ENCODE peak calls at places on chromosome 12, in seven cellular contexts. V, C, W, D, T, L and R are unnamed samples.

GRCh38 chr12:19208456-19208855 is 78.9 kb downstream of the PLEKHA5 start:
- DNase-seq in V (no peak), C (no peak), W (no peak), D (no peak), T (no peak), L (no peak), R (no peak)

GRCh38 chr12:73053903-73054302 is 781.7 kb downstream of the TRHDE start:
- DNase-seq in V (no peak), C (no peak), W (no peak), D (no peak), T (no peak), L (no peak), R (no peak)

GRCh38 chr12:5900533-5901255 is 44.4 kb downstream of the ANO2 start:
- DNase-seq in V (no peak), C (no peak), W (no peak), D (no peak), T (no peak), L (no peak), R (no peak)

GRCh38 chr12:6169107-6169440 is 31.1 kb upstream of the CD9 start:
- DNase-seq in V (no peak), C (no peak), W (no peak), D (no peak), T (no peak), L (no peak), R (no peak)

GRCh38 chr12:1633459-1633858 is 4.4 kb downstream of the WNT5B start:
- DNase-seq in V (no peak), C (no peak), W (no peak), D (no peak), T (no peak), L (no peak), R (no peak)

GRCh38 chr12:120534203-120534702 is at the start of gene RNF10:
- DNase-seq in V (peak), C (peak), W (peak), D (peak), T (peak), L (peak), R (peak)

GRCh38 chr12:53199700-53200099 is 7.4 kb downstream of the ITGB7 start:
- DNase-seq in V (no peak), C (no peak), W (no peak), D (no peak), T (no peak), L (no peak), R (no peak)

GRCh38 chr12:89200217-89200616 is 152.1 kb downstream of the DUSP6 start:
- DNase-seq in V (no peak), C (no peak), W (no peak), D (no peak), T (no peak), L (no peak), R (no peak)

GRCh38 chr12:58416211-58416610 is 474.8 kb downstream of the ATP23 start:
- DNase-seq in V (no peak), C (no peak), W (peak), D (peak), T (no peak), L (no peak), R (no peak)

GRCh38 chr12:76337583-76337982 is 10.6 kb downstream of the BBS10 start:
- DNase-seq in V (no peak), C (no peak), W (peak), D (peak), T (no peak), L (no peak), R (no peak)

GRCh38 chr12:68423175-68423574 is 91.0 kb upstream of the MDM1 start:
- DNase-seq in V (no peak), C (no peak), W (no peak), D (no peak), T (no peak), L (no peak), R (no peak)

GRCh38 chr12:85057370-85057963 is 21.3 kb downstream of the LRRIQ1 start:
- DNase-seq in V (no peak), C (peak), W (no peak), D (peak), T (peak), L (peak), R (peak)

GRCh38 chr12:1793426-1794210 is 26.7 kb upstream of the LRTM2 start:
- DNase-seq in V (no peak), C (no peak), W (no peak), D (no peak), T (peak), L (no peak), R (no peak)

GRCh38 chr12:129193263-129193871 is 340.1 kb downstream of the GLT1D1 start:
- DNase-seq in V (no peak), C (peak), W (no peak), D (no peak), T (no peak), L (peak), R (peak)

GRCh38 chr12:70744133-70744532 is 106.9 kb upstream of the PTPRB start:
- DNase-seq in V (no peak), C (no peak), W (no peak), D (no peak), T (no peak), L (no peak), R (no peak)

GRCh38 chr12:124428136-124428791 is 133.4 kb downstream of the RFLNA start:
- DNase-seq in V (no peak), C (no peak), W (peak), D (peak), T (no peak), L (peak), R (no peak)

GRCh38 chr12:98243190-98243589 is 272.2 kb upstream of the TMPO start:
- DNase-seq in V (no peak), C (no peak), W (no peak), D (no peak), T (no peak), L (no peak), R (no peak)

GRCh38 chr12:57340104-57340503 is 89.1 kb upstream of the STAC3 start:
- DNase-seq in V (no peak), C (no peak), W (peak), D (peak), T (no peak), L (peak), R (no peak)

GRCh38 chr12:61097991-61098580 is 1162.1 kb upstream of the USP15 start:
- DNase-seq in V (no peak), C (no peak), W (no peak), D (no peak), T (no peak), L (no peak), R (peak)

GRCh38 chr12:25585662-25586061 is 32.6 kb upstream of the LMNTD1 start:
- DNase-seq in V (no peak), C (no peak), W (no peak), D (no peak), T (no peak), L (no peak), R (no peak)

GRCh38 chr12:107759410-107759809 is 1.5 kb downstream of the PRDM4 start:
- DNase-seq in V (no peak), C (no peak), W (peak), D (peak), T (no peak), L (peak), R (no peak)

GRCh38 chr12:31029916-31030562 is 43.6 kb upstream of the DDX11 start:
- DNase-seq in V (no peak), C (no peak), W (no peak), D (no peak), T (no peak), L (no peak), R (no peak)

GRCh38 chr12:3490848-3491382 is at the start of gene PRMT8:
- DNase-seq in V (no peak), C (peak), W (no peak), D (peak), T (no peak), L (no peak), R (peak)

GRCh38 chr12:91974541-91974940 is 171.1 kb downstream of the BTG1 start:
- DNase-seq in V (no peak), C (no peak), W (no peak), D (no peak), T (no peak), L (no peak), R (no peak)

GRCh38 chr12:92036771-92037453 is 108.7 kb downstream of the BTG1 start:
- DNase-seq in V (no peak), C (no peak), W (peak), D (peak), T (no peak), L (no peak), R (no peak)

GRCh38 chr12:112422531-112422930 is 3.8 kb downstream of the PTPN11 start:
- DNase-seq in V (no peak), C (no peak), W (no peak), D (peak), T (no peak), L (no peak), R (no peak)

GRCh38 chr12:13472690-13473089 is 276.2 kb downstream of the EMP1 start:
- DNase-seq in V (no peak), C (no peak), W (peak), D (no peak), T (peak), L (no peak), R (no peak)

GRCh38 chr12:41932470-41932991 is 212.1 kb downstream of the GXYLT1 start:
- DNase-seq in V (no peak), C (peak), W (no peak), D (peak), T (peak), L (peak), R (peak)

GRCh38 chr12:124636138-124636968 is 68.9 kb upstream of the NCOR2 start:
- DNase-seq in V (peak), C (no peak), W (no peak), D (peak), T (no peak), L (peak), R (no peak)

GRCh38 chr12:65725376-65725775 is 98.9 kb upstream of the HMGA2 start:
- DNase-seq in V (no peak), C (no peak), W (no peak), D (peak), T (no peak), L (no peak), R (no peak)

GRCh38 chr12:108616941-108617858 is 16.5 kb downstream of the SELPLG start:
- DNase-seq in V (peak), C (no peak), W (no peak), D (no peak), T (peak), L (peak), R (no peak)

GRCh38 chr12:12467222-12467621 is 95.4 kb downstream of the DUSP16 start:
- DNase-seq in V (no peak), C (no peak), W (no peak), D (no peak), T (no peak), L (no peak), R (no peak)

GRCh38 chr12:89645434-89645833 is 63.2 kb downstream of the ATP2B1 start:
- DNase-seq in V (no peak), C (no peak), W (no peak), D (no peak), T (no peak), L (no peak), R (no peak)

GRCh38 chr12:114306646-114307045 is 99.3 kb downstream of the TBX5 start:
- DNase-seq in V (no peak), C (no peak), W (peak), D (peak), T (no peak), L (no peak), R (no peak)

GRCh38 chr12:93137656-93138612 is 208.8 kb upstream of the EEA1 start:
- DNase-seq in V (no peak), C (no peak), W (peak), D (peak), T (peak), L (no peak), R (no peak)